ENCODE peak calls at places on chromosome 1, in seven cellular contexts. L is neuronal stem cell; B is CD8-positive, alpha-beta memory T cell; H is bronchial epithelial cell; C is adipocyte; E is Panc1; F is lower lobe of right lung. V is an unnamed sample.

GRCh38 chr1:172926070-172926469 is 124.7 kb downstream of the TNFSF18 start:
- DNase-seq in L (no peak), B (no peak), H (no peak), C (no peak), E (no peak), F (no peak), V (no peak)

GRCh38 chr1:10399487-10399917 is 638 bp downstream of the PGD start:
- DNase-seq in L (no peak), B (no peak), H (peak), C (peak), E (no peak), F (peak), V (no peak)

GRCh38 chr1:218510153-218510772 is 165.1 kb downstream of the TGFB2 start:
- DNase-seq in L (no peak), B (no peak), H (no peak), C (no peak), E (no peak), F (no peak), V (no peak)

GRCh38 chr1:57086141-57086540 is 120.3 kb upstream of the C8B start:
- DNase-seq in L (no peak), B (no peak), H (no peak), C (no peak), E (no peak), F (no peak), V (no peak)

GRCh38 chr1:82323144-82323543 is 522.4 kb downstream of the ADGRL2 start:
- DNase-seq in L (no peak), B (no peak), H (no peak), C (no peak), E (no peak), F (no peak), V (no peak)

GRCh38 chr1:61978866-61979265 is 215.8 kb upstream of the L1TD1 start:
- DNase-seq in L (no peak), B (no peak), H (no peak), C (no peak), E (no peak), F (no peak), V (no peak)

GRCh38 chr1:65980241-65980640 is 187.5 kb downstream of the PDE4B start:
- DNase-seq in L (no peak), B (no peak), H (no peak), C (no peak), E (no peak), F (no peak), V (no peak)

GRCh38 chr1:44511769-44512168 is 106.7 kb downstream of the RNF220 start:
- DNase-seq in L (no peak), B (no peak), H (peak), C (peak), E (no peak), F (no peak), V (no peak)

GRCh38 chr1:155499953-155500621 is 62.5 kb downstream of the ASH1L start:
- DNase-seq in L (no peak), B (no peak), H (no peak), C (peak), E (no peak), F (no peak), V (peak)

GRCh38 chr1:20184997-20185833 is 681 bp upstream of the UBXN10 start:
- DNase-seq in L (no peak), B (peak), H (no peak), C (no peak), E (no peak), F (no peak), V (no peak)

GRCh38 chr1:240101306-240101705 is 9.6 kb downstream of the FMN2 start:
- DNase-seq in L (no peak), B (no peak), H (no peak), C (no peak), E (no peak), F (no peak), V (no peak)

GRCh38 chr1:86699186-86699585 is 5.2 kb upstream of the SH3GLB1 start:
- DNase-seq in L (no peak), B (no peak), H (no peak), C (no peak), E (no peak), F (no peak), V (no peak)

GRCh38 chr1:219090618-219091017 is 83.1 kb upstream of the LYPLAL1 start:
- DNase-seq in L (no peak), B (no peak), H (no peak), C (no peak), E (no peak), F (no peak), V (no peak)

GRCh38 chr1:79638382-79638781 is 631.9 kb upstream of the ADGRL4 start:
- DNase-seq in L (no peak), B (no peak), H (no peak), C (no peak), E (no peak), F (no peak), V (no peak)

GRCh38 chr1:167548059-167548932 is 5.3 kb downstream of the CREG1 start:
- DNase-seq in L (no peak), B (no peak), H (peak), C (peak), E (no peak), F (no peak), V (no peak)

GRCh38 chr1:210750468-210750867 is 383.5 kb downstream of the KCNH1 start:
- DNase-seq in L (no peak), B (no peak), H (no peak), C (no peak), E (no peak), F (no peak), V (no peak)

GRCh38 chr1:214281902-214282695 is 1.1 kb downstream of the SMYD2 start:
- DNase-seq in L (no peak), B (no peak), H (peak), C (peak), E (no peak), F (peak), V (no peak)

GRCh38 chr1:107326823-107327445 is 186.1 kb downstream of the NTNG1 start:
- DNase-seq in L (no peak), B (no peak), H (peak), C (peak), E (no peak), F (no peak), V (no peak)

DNA sequence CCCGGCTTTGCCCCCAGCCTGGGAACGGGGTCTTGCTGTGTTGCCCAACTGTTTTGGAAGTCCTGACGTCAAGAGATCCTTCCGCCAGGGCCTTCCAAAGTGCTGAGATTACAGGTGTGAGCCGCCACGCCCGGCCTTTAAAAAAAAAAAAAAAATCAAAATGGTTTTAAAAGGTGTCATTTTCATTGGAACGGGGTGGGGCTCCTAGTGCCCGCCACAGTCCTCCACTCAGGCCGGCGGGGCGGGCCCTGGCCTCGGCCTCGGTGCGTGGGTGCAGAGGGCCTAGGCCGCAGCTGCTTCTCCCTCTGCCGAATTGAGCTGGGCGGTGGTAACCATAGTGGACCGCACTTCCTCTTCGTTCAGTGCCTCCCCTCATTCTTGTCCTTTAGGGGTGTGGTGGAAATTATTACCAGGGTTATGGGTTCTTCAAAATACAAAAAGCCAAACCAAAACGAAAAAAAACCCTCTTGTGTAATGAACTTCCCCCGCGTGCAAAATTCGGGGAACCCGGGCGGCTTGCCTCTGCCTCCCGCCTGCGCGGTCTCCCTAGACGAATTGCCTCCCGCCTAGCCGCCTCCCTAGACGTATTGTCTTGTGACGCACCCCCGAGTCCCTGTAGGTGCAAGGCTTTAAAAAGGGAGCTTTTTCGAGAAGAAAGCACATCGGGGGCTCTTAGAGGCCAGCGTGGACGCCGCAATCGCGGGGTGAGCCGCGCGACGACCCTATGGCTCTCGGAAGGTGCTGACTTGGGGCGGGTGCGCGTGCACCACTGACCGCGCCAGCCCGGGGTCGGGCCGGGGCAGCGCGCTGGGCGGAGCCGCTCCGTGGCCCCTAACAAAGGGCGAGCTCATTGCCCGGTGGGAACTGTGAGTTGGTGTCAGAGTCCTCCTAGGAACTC is 10.5 kb upstream of the SPEN start:
- DNase-seq in L (no peak), B (peak), H (no peak), C (no peak), E (no peak), F (peak), V (no peak)
- H3K4me3 ChIP-seq in L (no peak), B (peak), H (no peak), C (peak), E (no peak), F (peak), V (no peak)

DNA sequence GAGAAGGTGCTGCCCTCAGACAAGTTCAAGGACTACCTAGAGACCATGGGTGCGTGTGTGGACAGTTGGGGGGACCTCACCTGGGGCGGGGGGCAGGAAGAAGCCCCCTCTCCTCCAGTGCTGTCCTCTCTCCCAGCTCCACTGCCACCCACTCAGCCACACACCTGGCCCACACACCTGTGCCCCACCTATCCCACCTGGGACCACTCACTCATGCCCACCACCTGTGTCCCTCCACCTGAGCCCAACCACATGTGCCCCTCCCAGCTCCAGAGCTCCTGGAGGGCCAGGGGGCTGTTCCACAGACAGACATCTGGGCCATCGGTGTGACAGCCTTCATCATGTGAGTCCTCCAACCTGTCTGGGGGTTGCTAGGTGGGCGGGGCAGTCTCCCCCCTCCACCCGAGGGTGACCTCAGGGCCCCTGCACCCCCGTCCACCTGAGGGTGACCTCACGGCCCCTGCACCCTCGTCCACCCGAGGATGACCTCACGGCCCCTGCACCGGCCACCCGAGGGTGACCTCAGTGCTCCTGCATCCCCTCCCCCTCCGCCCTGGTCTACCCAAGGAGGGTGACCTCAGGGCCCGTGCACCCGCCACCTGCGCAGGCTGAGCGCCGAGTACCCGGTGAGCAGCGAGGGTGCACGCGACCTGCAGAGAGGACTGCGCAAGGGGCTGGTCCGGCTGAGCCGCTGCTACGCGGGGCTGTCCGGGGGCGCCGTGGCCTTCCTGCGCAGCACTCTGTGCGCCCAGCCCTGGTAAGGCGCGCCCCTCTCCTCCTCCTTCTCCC is 28.8 kb downstream of the TRIM11 start:
- DNase-seq in L (no peak), B (no peak), H (no peak), C (no peak), E (no peak), F (peak), V (no peak)
- H3K4me3 ChIP-seq in L (peak), B (no peak), H (peak), C (no peak), E (peak), F (peak), V (peak)

GRCh38 chr1:115908565-115909334 is 67.6 kb upstream of the SLC22A15 start:
- DNase-seq in L (peak), B (no peak), H (no peak), C (no peak), E (no peak), F (no peak), V (no peak)
- H3K4me3 ChIP-seq in L (no peak), B (no peak), H (no peak), C (no peak), E (no peak), F (no peak), V (no peak)

DNA sequence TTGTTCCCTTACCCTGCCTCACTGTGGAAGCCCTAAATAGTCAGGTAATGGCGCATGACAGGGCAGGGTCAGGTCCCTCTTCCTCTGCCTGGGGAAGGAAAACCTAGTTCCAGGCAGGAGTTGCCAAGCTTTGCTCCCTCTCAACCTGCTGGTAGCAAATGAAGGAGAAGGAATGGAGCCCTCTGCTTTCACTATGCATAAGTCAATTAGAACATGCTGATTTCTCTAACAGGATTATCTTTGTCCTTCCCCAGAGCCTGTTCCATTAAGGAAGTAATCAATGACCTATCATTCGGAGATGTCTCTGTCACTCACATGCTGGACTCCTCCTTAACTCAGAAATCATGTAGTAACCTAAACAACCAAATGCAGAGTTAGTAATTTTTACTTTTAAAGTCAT is 161.8 kb upstream of the NFIA start:
- DNase-seq in L (no peak), B (no peak), H (no peak), C (no peak), E (no peak), F (no peak), V (no peak)
- H3K4me3 ChIP-seq in L (no peak), B (no peak), H (no peak), C (no peak), E (no peak), F (no peak), V (no peak)

DNA sequence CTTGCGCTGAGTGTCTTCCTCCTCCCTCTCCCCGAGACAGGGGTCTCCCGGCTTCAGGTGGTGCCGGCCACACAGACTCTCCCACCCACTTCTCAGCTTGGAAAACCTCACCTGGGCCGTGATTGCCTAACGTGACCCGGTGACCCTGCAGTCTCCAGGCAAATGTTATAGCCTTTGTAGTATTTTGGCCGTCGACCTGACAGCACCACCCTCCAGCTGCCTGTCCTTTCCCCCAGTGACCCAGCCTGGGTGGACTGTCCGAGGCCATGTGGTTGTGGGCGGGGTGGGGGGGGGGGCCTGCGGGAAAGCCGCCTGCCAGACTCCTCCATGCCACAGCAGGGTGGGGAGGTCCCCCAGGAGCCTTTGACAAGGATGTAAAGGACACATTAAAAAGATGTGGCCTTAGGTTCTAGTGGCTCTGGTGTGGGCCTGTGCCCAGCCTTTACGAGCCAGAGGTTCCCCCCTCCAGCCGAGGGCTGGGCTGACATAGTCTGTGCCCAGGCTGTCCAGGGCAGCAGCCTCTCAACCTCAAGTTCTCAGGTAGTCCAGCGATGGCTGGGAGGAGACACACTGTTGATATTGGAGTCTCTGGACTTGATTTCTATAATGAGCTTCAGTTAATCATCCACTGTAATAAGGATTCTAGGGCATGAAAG is 8.1 kb downstream of the TOR3A start:
- DNase-seq in L (no peak), B (no peak), H (no peak), C (no peak), E (no peak), F (no peak), V (no peak)
- H3K4me3 ChIP-seq in L (no peak), B (no peak), H (no peak), C (no peak), E (no peak), F (no peak), V (no peak)

GRCh38 chr1:53804181-53804580 is 33.9 kb downstream of the NDC1 start:
- DNase-seq in L (no peak), B (no peak), H (no peak), C (no peak), E (no peak), F (no peak), V (no peak)
- H3K4me3 ChIP-seq in L (no peak), B (no peak), H (no peak), C (no peak), E (no peak), F (no peak), V (no peak)

GRCh38 chr1:78005755-78006154 is 1.0 kb downstream of the DNAJB4 start:
- DNase-seq in L (no peak), B (no peak), H (peak), C (peak), E (no peak), F (no peak), V (peak)

GRCh38 chr1:78004719-78005346 is at the start of gene DNAJB4:
- DNase-seq in L (peak), B (peak), H (peak), C (peak), E (peak), F (no peak), V (peak)

GRCh38 chr1:78005347-78005722 is 596 bp downstream of the DNAJB4 start:
- DNase-seq in L (no peak), B (no peak), H (no peak), C (no peak), E (no peak), F (no peak), V (no peak)

GRCh38 chr1:78003882-78004718 is 639 bp upstream of the DNAJB4 start:
- DNase-seq in L (peak), B (peak), H (peak), C (peak), E (peak), F (no peak), V (peak)

DNA sequence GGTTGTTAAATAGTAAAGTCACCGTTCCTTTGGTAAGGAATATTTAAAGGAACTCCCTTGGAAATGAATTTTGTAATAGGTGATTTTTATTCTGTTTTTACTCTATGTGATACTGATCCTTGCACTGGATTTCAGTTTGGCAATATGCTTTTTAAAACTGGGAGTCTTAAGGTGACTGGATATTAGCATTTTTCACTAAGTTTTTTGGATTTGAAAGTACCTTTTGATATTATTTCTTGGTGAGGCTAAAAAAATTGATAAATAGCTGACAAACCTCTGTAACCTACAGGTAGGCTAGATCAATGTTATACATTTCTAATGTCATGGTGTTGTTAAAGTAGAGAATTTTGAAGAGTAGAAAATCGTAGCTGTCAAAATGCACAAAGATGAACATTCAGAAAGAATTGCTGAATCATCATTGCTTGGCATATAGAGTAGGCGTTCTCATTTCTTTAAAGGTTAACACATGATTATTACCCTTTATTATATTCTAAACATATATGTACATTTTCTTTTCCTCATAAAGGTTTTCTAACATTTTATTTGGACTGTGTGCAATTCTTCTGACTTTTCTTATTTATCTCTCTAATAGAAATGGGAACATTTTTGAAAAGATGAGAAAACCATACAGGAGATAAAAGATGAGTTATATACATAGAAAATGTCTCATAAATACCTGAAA is 1.5 kb upstream of the DNAJB4 start:
- DNase-seq in L (no peak), B (no peak), H (peak), C (peak), E (no peak), F (no peak), V (no peak)
- H3K4me3 ChIP-seq in L (no peak), B (no peak), H (no peak), C (peak), E (peak), F (peak), V (no peak)

GRCh38 chr1:154324241-154324640 is 1.1 kb upstream of the ATP8B2 start:
- DNase-seq in L (no peak), B (no peak), H (no peak), C (no peak), E (no peak), F (no peak), V (no peak)
- H3K4me3 ChIP-seq in L (no peak), B (peak), H (no peak), C (no peak), E (peak), F (peak), V (peak)

V was measured in astrocyte of the cerebellum.